ENCODE peak calls at places on chromosomes 12 and 14, in five cellular contexts. One of them, this sample, is unnamed.

GRCh38 chr12:119153477-119154434 is 25.0 kb upstream of the HSPB8 start:
- DNase-seq in dorsolateral prefrontal cortex: no peak
- DNase-seq in lower lobe of right lung: peak
- DNase-seq in AG20443: peak
- DNase-seq in CD4-positive, CD25-positive, alpha-beta regulatory T cell: no peak
- DNase-seq in this sample: peak

GRCh38 chr12:39622306-39622705 is 2.7 kb upstream of the ABCD2 start:
- DNase-seq in dorsolateral prefrontal cortex: no peak
- DNase-seq in lower lobe of right lung: no peak
- DNase-seq in AG20443: no peak
- DNase-seq in CD4-positive, CD25-positive, alpha-beta regulatory T cell: peak
- DNase-seq in this sample: no peak

GRCh38 chr14:100402631-100403030 is 79.5 kb downstream of the SLC25A47 start:
- DNase-seq in dorsolateral prefrontal cortex: no peak
- DNase-seq in lower lobe of right lung: no peak
- DNase-seq in AG20443: no peak
- DNase-seq in CD4-positive, CD25-positive, alpha-beta regulatory T cell: no peak
- DNase-seq in this sample: peak

GRCh38 chr14:56195727-56196126 is 77.5 kb downstream of the PELI2 start:
- DNase-seq in dorsolateral prefrontal cortex: no peak
- DNase-seq in lower lobe of right lung: no peak
- DNase-seq in AG20443: no peak
- DNase-seq in CD4-positive, CD25-positive, alpha-beta regulatory T cell: peak
- DNase-seq in this sample: no peak

GRCh38 chr14:70955543-70956480 is 48.6 kb downstream of the PCNX1 start:
- DNase-seq in dorsolateral prefrontal cortex: no peak
- DNase-seq in lower lobe of right lung: no peak
- DNase-seq in AG20443: peak
- DNase-seq in CD4-positive, CD25-positive, alpha-beta regulatory T cell: peak
- DNase-seq in this sample: no peak

GRCh38 chr12:113587720-113588119 is 116.0 kb upstream of the LHX5 start:
- DNase-seq in dorsolateral prefrontal cortex: no peak
- DNase-seq in lower lobe of right lung: no peak
- DNase-seq in AG20443: no peak
- DNase-seq in CD4-positive, CD25-positive, alpha-beta regulatory T cell: no peak
- DNase-seq in this sample: no peak

GRCh38 chr14:100804558-100805309 is 21.2 kb upstream of the MEG3 start:
- DNase-seq in dorsolateral prefrontal cortex: no peak
- DNase-seq in lower lobe of right lung: no peak
- DNase-seq in AG20443: no peak
- DNase-seq in CD4-positive, CD25-positive, alpha-beta regulatory T cell: no peak
- DNase-seq in this sample: no peak

GRCh38 chr14:68968051-68968450 is 11.1 kb downstream of the ACTN1 start:
- DNase-seq in dorsolateral prefrontal cortex: no peak
- DNase-seq in lower lobe of right lung: no peak
- DNase-seq in AG20443: no peak
- DNase-seq in CD4-positive, CD25-positive, alpha-beta regulatory T cell: peak
- DNase-seq in this sample: no peak

GRCh38 chr14:74720526-74720925 is 7.6 kb downstream of the FCF1 start:
- DNase-seq in dorsolateral prefrontal cortex: no peak
- DNase-seq in lower lobe of right lung: no peak
- DNase-seq in AG20443: no peak
- DNase-seq in CD4-positive, CD25-positive, alpha-beta regulatory T cell: no peak
- DNase-seq in this sample: no peak

GRCh38 chr12:48853228-48853688 is 1.3 kb upstream of the DDX23 start:
- DNase-seq in dorsolateral prefrontal cortex: peak
- DNase-seq in lower lobe of right lung: peak
- DNase-seq in AG20443: peak
- DNase-seq in CD4-positive, CD25-positive, alpha-beta regulatory T cell: peak
- DNase-seq in this sample: peak

GRCh38 chr12:25934461-25934860 is 24.0 kb upstream of the RASSF8 start:
- DNase-seq in dorsolateral prefrontal cortex: no peak
- DNase-seq in lower lobe of right lung: no peak
- DNase-seq in AG20443: no peak
- DNase-seq in CD4-positive, CD25-positive, alpha-beta regulatory T cell: no peak
- DNase-seq in this sample: no peak

GRCh38 chr12:121875582-121875981 is 13.0 kb upstream of the PSMD9 start:
- DNase-seq in dorsolateral prefrontal cortex: no peak
- DNase-seq in lower lobe of right lung: no peak
- DNase-seq in AG20443: no peak
- DNase-seq in CD4-positive, CD25-positive, alpha-beta regulatory T cell: no peak
- DNase-seq in this sample: no peak

GRCh38 chr14:64960762-64961276 is 11.3 kb downstream of the RAB15 start:
- DNase-seq in dorsolateral prefrontal cortex: no peak
- DNase-seq in lower lobe of right lung: no peak
- DNase-seq in AG20443: no peak
- DNase-seq in CD4-positive, CD25-positive, alpha-beta regulatory T cell: no peak
- DNase-seq in this sample: peak

GRCh38 chr12:63766498-63766897 is 13.2 kb upstream of the RXYLT1 start:
- DNase-seq in dorsolateral prefrontal cortex: no peak
- DNase-seq in lower lobe of right lung: no peak
- DNase-seq in AG20443: no peak
- DNase-seq in CD4-positive, CD25-positive, alpha-beta regulatory T cell: no peak
- DNase-seq in this sample: no peak